ENCODE peak calls at places on chromosomes 2 and 18, in five cellular contexts. Y, I, J, B and U are unnamed samples. For H3K36me3, the result is how much of the 10 kb centered on the place peaks cover.

GRCh38 chr2:76274154-76274553 is 563.4 kb upstream of the GCFC2 start:
- DNase-seq in Y (no peak), I (no peak), J (no peak), B (no peak), U (no peak)

GRCh38 chr18:6928359-6928758 is 189.2 kb downstream of the LAMA1 start:
- DNase-seq in Y (no peak), I (no peak), J (no peak), B (no peak), U (no peak)

GRCh38 chr2:3913252-3913651 is 209.9 kb downstream of the DCDC2C start:
- DNase-seq in Y (no peak), I (no peak), J (no peak), B (no peak), U (no peak)

GRCh38 chr18:3306391-3306790 is 44.5 kb downstream of the MYL12B start:
- DNase-seq in Y (no peak), I (no peak), J (no peak), B (no peak), U (no peak)

GRCh38 chr18:72544092-72544886 is at the start of gene CBLN2:
- DNase-seq in Y (peak), I (no peak), J (no peak), B (peak), U (no peak)

GRCh38 chr2:221477697-221478096 is 94.4 kb downstream of the EPHA4 start:
- DNase-seq in Y (no peak), I (no peak), J (no peak), B (no peak), U (no peak)

GRCh38 chr18:59067873-59068272 is 71.8 kb upstream of the SEC11C start:
- DNase-seq in Y (no peak), I (no peak), J (no peak), B (no peak), U (no peak)

GRCh38 chr18:76573325-76574025 is 78.4 kb upstream of the ZNF516 start:
- DNase-seq in Y (no peak), I (no peak), J (no peak), B (peak), U (no peak)

GRCh38 chr2:161101406-161101805 is 58.8 kb upstream of the TANK start:
- DNase-seq in Y (no peak), I (no peak), J (no peak), B (no peak), U (no peak)

GRCh38 chr18:1805526-1805925 is 765.8 kb downstream of the METTL4 start:
- DNase-seq in Y (no peak), I (no peak), J (no peak), B (no peak), U (no peak)

GRCh38 chr2:224638338-224638823 is 53.2 kb upstream of the CUL3 start:
- DNase-seq in Y (no peak), I (no peak), J (no peak), B (no peak), U (no peak)

GRCh38 chr18:65124633-65125032 is 626.2 kb upstream of the CDH7 start:
- DNase-seq in Y (no peak), I (no peak), J (no peak), B (no peak), U (no peak)

GRCh38 chr2:111706481-111707001 is 177.5 kb downstream of the ANAPC1 start:
- DNase-seq in Y (no peak), I (no peak), J (no peak), B (no peak), U (no peak)

GRCh38 chr18:26473721-26474120 is 74.6 kb downstream of the KCTD1 start:
- DNase-seq in Y (no peak), I (no peak), J (no peak), B (no peak), U (no peak)

GRCh38 chr18:11570770-11571169 is 38.6 kb upstream of the SLC35G4 start:
- DNase-seq in Y (no peak), I (no peak), J (no peak), B (no peak), U (no peak)

GRCh38 chr2:101253713-101254085 is 1.0 kb downstream of the CNOT11 start:
- DNase-seq in Y (no peak), I (no peak), J (no peak), B (no peak), U (no peak)

GRCh38 chr18:58591286-58591685 is 37.6 kb downstream of the ALPK2 start:
- DNase-seq in Y (no peak), I (no peak), J (no peak), B (no peak), U (no peak)

GRCh38 chr2:160109939-160110673 is 47.7 kb upstream of the PLA2R1 start:
- DNase-seq in Y (no peak), I (peak), J (peak), B (peak), U (no peak)

GRCh38 chr2:140589273-140589672 is 1541.5 kb downstream of the LRP1B start:
- DNase-seq in Y (no peak), I (no peak), J (no peak), B (no peak), U (no peak)

GRCh38 chr18:21191596-21192307 is 50.3 kb upstream of the GREB1L start:
- DNase-seq in Y (peak), I (peak), J (no peak), B (peak), U (no peak)

GRCh38 chr18:48781041-48781989 is 169.4 kb downstream of the SMAD7 start:
- DNase-seq in Y (peak), I (peak), J (peak), B (no peak), U (no peak)

GRCh38 chr2:185643434-185643833 is 95.2 kb upstream of the FSIP2 start:
- DNase-seq in Y (no peak), I (no peak), J (no peak), B (no peak), U (peak)

GRCh38 chr2:105140237-105140568 is 101.3 kb upstream of the GPR45 start:
- DNase-seq in Y (no peak), I (no peak), J (no peak), B (no peak), U (no peak)

DNA sequence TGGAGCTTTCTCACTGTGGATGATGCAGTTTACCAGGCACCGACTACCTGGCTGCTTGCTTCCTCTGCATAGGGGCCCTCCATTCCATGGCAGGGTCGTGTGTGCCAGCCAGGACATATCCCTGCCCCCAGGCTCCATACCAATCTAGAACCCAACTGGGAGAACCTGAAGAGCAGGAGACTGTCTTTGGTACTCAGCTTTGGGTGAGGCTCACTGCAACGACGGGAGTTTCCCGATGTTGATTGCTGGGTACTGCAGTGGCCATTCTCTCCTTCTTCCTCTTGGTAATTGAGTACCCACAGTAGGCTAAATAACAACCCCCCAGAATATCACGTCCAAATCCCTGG is 133.3 kb upstream of the SERTAD2 start:
- DNase-seq in Y (no peak), I (no peak), J (no peak), B (no peak), U (no peak)
- TF ChIP-seq CTCF in Y (no peak), I (no peak), J (no peak), B (no peak), U (no peak)

GRCh38 chr2:193276560-193276959 is 1081.8 kb upstream of the TMEFF2 start:
- DNase-seq in Y (no peak), I (no peak), J (no peak), B (no peak), U (no peak)

GRCh38 chr2:193267496-193268002 is 1072.8 kb upstream of the TMEFF2 start:
- DNase-seq in Y (no peak), I (no peak), J (no peak), B (no peak), U (no peak)

GRCh38 chr2:193272011-193272410 is 1077.3 kb upstream of the TMEFF2 start:
- DNase-seq in Y (no peak), I (no peak), J (no peak), B (no peak), U (no peak)

GRCh38 chr2:193276069-193276468 is 1081.3 kb upstream of the TMEFF2 start:
- DNase-seq in Y (no peak), I (no peak), J (no peak), B (no peak), U (no peak)

DNA sequence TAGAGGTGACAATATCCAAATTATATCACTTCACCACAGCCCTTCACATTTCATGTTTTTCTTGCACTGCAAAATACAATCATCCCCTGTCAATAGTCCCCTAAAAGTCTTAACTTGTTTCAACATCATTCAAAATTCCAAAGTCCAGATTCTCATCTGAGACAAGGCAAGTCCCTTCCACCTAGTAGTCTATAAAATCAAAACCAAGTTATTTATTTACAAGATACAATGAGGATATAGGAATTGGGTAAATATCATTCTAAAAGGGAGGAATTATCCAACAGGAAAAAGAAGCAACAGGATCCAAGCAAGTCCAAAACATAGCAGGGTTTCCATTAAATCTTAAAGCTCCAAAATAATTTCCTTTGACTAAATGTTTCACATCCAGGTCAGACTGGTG is 1076.1 kb upstream of the TMEFF2 start:
- DNase-seq in Y (no peak), I (no peak), J (no peak), B (no peak), U (no peak)
- H3K36me3 ChIP-seq in Y (under half), I (under half), J (under half), B (under half), U (under half)

GRCh38 chr2:127355407-127356008 is 32.3 kb downstream of the MAP3K2 start:
- DNase-seq in Y (no peak), I (no peak), J (no peak), B (peak), U (no peak)
- TF ChIP-seq CTCF in Y (peak), I (peak), J (peak), B (peak), U (peak)

DNA sequence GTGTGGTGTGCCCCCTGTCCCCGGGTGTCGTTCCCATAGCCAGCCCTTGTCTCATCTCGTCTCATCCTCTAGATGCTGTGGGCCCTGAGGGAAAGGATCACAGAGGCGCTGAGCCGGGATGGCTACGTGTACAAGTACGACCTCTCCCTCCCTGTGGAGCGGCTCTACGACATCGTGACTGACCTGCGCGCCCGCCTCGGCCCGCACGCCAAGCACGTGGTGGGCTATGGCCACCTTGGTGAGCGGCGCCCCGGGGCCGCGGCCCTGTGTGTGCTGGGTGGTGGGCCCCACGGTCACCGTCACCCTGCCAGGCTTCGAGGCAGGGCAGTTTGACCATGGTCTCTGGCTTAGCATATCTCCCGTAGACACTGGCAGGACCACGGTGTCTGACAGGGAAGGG is 20.8 kb upstream of the GAL3ST2 start:
- DNase-seq in Y (no peak), I (no peak), J (no peak), B (no peak), U (no peak)
- H3K36me3 ChIP-seq in Y (under half), I (under half), J (under half), B (under half), U (under half)

GRCh38 chr2:106851055-106851454 is 34.9 kb downstream of the ST6GAL2 start:
- DNase-seq in Y (no peak), I (no peak), J (no peak), B (no peak), U (no peak)

GRCh38 chr2:106847366-106847765 is 38.6 kb downstream of the ST6GAL2 start:
- DNase-seq in Y (no peak), I (no peak), J (no peak), B (no peak), U (no peak)

GRCh38 chr2:106851475-106851874 is 34.5 kb downstream of the ST6GAL2 start:
- DNase-seq in Y (no peak), I (no peak), J (no peak), B (no peak), U (no peak)

GRCh38 chr2:106849253-106849652 is 36.7 kb downstream of the ST6GAL2 start:
- DNase-seq in Y (no peak), I (no peak), J (no peak), B (no peak), U (no peak)

DNA sequence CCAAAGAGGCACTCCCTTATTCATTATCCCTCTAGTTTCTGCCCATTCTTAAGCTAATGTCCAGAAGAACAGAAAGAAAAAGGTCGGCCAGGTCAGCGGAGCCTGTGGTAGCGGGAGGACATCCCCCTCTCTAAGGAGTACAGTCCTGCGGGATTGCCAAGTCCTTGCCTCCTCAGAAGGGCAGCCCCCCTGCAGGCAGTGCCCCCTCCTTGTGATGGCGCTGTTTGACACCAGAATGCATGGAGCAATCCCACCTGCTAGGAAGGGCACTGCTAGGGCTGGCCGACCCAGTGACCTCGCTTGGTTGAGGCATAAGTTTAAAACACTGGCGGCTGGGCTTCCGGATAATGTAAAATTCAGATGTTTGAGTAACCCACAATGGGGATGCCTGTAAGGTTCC is 33.9 kb downstream of the ST6GAL2 start:
- DNase-seq in Y (no peak), I (no peak), J (no peak), B (no peak), U (no peak)
- TF ChIP-seq CTCF in Y (no peak), I (no peak), J (no peak), B (no peak), U (no peak)

GRCh38 chr2:207616185-207616584 is 9.0 kb downstream of the METTL21A start:
- DNase-seq in Y (no peak), I (no peak), J (no peak), B (no peak), U (no peak)
- H3K36me3 ChIP-seq in Y (under half), I (under half), J (under half), B (under half), U (under half)